ENCODE peak calls at places on chromosomes 3 and 15, in seven cellular contexts. T is foreskin fibroblast, H is heart left ventricle, I is Peyer's patch, Y is endodermal cell, Q is HFFc6, B is fibroblast of pulmonary artery. O is an unnamed sample.
A peak's percentile ranks its signal among the peaks of the same experiment; 100 is the strongest.

GRCh38 chr15:89115547-89115946 is 27.3 kb downstream of the ABHD2 start:
- DNase-seq in T (no peak), H (no peak), I (no peak), Y (peak; percentile 56), Q (no peak), B (no peak), O (no peak)

GRCh38 chr3:136409549-136409948 is 159.4 kb downstream of the PCCB start:
- DNase-seq in T (no peak), H (no peak), I (no peak), Y (no peak), Q (no peak), B (no peak), O (no peak)

GRCh38 chr15:62068071-62068786 is 1.5 kb downstream of the C2CD4A start:
- DNase-seq in T (peak; percentile 64), H (peak; percentile 59), I (no peak), Y (peak; percentile 86), Q (no peak), B (peak; percentile 53), O (no peak)

GRCh38 chr3:113912551-113913246 is 35.1 kb upstream of the ZDHHC23 start:
- DNase-seq in T (peak; percentile 75), H (no peak), I (no peak), Y (peak; percentile 76), Q (peak; percentile 54), B (peak; percentile 77), O (no peak)

GRCh38 chr3:172125963-172126403 is 86.6 kb downstream of the FNDC3B start:
- DNase-seq in T (peak; percentile 92), H (peak; percentile 75), I (no peak), Y (no peak), Q (peak; percentile 73), B (peak; percentile 68), O (no peak)

GRCh38 chr3:191246628-191247027 is 47.6 kb downstream of the OSTN start:
- DNase-seq in T (peak; percentile 84), H (no peak), I (no peak), Y (no peak), Q (peak; percentile 90), B (peak; percentile 52), O (no peak)

GRCh38 chr3:113745273-113746068 is 578 bp downstream of the NAA50 start:
- DNase-seq in T (peak; percentile 94), H (peak; percentile 70), I (peak; percentile 78), Y (peak; percentile 88), Q (peak; percentile 90), B (peak; percentile 91), O (peak; percentile 54)

GRCh38 chr3:151377768-151378385 is 6.7 kb downstream of the P2RY12 start:
- DNase-seq in T (no peak), H (no peak), I (no peak), Y (no peak), Q (no peak), B (no peak), O (no peak)

GRCh38 chr15:87312221-87312620 is 944.3 kb downstream of the NTRK3 start:
- DNase-seq in T (no peak), H (no peak), I (no peak), Y (no peak), Q (no peak), B (no peak), O (no peak)

GRCh38 chr3:108090066-108090700 is 648 bp downstream of the CD47 start:
- DNase-seq in T (no peak), H (peak; percentile 36), I (peak; percentile 54), Y (peak; percentile 73), Q (no peak), B (peak; percentile 50), O (no peak)

GRCh38 chr3:150763841-150764483 is 993 bp upstream of the SIAH2 start:
- DNase-seq in T (peak; percentile 90), H (peak; percentile 71), I (peak; percentile 66), Y (peak; percentile 85), Q (peak; percentile 48), B (peak; percentile 63), O (peak; percentile 35)

GRCh38 chr15:47741082-47741481 is 23.8 kb downstream of the SEMA6D start:
- DNase-seq in T (no peak), H (no peak), I (no peak), Y (no peak), Q (no peak), B (no peak), O (no peak)

GRCh38 chr15:94744080-94744793 is 512.9 kb downstream of the MCTP2 start:
- DNase-seq in T (no peak), H (no peak), I (no peak), Y (peak; percentile 67), Q (no peak), B (no peak), O (no peak)

GRCh38 chr3:164477403-164477802 is 600.9 kb downstream of the SI start:
- DNase-seq in T (no peak), H (no peak), I (no peak), Y (no peak), Q (no peak), B (no peak), O (no peak)

GRCh38 chr3:164476631-164477030 is 601.7 kb downstream of the SI start:
- DNase-seq in T (no peak), H (no peak), I (no peak), Y (no peak), Q (no peak), B (no peak), O (no peak)

GRCh38 chr3:164479406-164479805 is 598.9 kb downstream of the SI start:
- DNase-seq in T (no peak), H (no peak), I (no peak), Y (no peak), Q (no peak), B (no peak), O (no peak)

GRCh38 chr3:164479978-164480377 is 598.3 kb downstream of the SI start:
- DNase-seq in T (no peak), H (no peak), I (no peak), Y (no peak), Q (no peak), B (no peak), O (no peak)

GRCh38 chr3:164478323-164478722 is 600.0 kb downstream of the SI start:
- DNase-seq in T (no peak), H (no peak), I (no peak), Y (no peak), Q (no peak), B (no peak), O (no peak)
- TF ChIP-seq CTCF in T (no peak), H (no peak), I (no peak), Y (no peak), Q (no peak), B (no peak), O (no peak)

DNA sequence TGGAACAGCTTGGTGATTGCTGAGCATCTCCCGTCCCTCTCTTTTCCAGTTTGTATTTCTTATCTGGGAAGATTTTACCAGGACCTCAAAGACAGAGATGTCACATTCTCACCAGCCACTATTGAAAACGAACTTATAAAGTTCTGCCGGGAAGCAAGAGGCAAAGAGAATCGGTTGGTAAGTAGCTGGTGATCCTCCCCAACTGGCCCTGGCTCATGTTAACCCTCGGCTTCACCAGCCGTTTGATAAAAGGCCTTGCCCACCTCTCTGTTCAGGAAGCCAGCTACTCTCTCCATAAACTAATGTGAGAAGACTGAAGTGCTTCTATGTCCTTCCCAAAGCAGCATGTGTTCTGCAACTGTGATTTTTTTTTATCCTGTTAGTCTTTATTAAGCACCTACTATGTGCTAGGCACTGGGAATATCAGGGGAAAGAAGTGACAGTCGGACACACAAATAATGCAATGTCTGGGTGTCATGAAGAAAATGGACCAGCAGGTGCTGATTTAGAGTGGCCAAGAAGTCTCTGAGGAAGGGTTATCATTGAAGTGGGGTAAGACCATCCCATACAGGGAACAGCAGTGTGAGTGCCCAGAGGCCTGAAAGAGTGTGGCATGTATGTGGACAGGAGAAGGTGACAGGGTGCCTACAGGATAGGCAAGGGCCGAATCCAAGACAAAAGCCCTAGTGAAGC is 1.2 kb downstream of the MANF start:
- DNase-seq in T (no peak), H (no peak), I (no peak), Y (peak; percentile 41), Q (no peak), B (no peak), O (no peak)
- TF ChIP-seq CTCF in T (no peak), H (no peak), I (no peak), Y (peak; percentile 30), Q (peak; percentile 60), B (no peak), O (no peak)

DNA sequence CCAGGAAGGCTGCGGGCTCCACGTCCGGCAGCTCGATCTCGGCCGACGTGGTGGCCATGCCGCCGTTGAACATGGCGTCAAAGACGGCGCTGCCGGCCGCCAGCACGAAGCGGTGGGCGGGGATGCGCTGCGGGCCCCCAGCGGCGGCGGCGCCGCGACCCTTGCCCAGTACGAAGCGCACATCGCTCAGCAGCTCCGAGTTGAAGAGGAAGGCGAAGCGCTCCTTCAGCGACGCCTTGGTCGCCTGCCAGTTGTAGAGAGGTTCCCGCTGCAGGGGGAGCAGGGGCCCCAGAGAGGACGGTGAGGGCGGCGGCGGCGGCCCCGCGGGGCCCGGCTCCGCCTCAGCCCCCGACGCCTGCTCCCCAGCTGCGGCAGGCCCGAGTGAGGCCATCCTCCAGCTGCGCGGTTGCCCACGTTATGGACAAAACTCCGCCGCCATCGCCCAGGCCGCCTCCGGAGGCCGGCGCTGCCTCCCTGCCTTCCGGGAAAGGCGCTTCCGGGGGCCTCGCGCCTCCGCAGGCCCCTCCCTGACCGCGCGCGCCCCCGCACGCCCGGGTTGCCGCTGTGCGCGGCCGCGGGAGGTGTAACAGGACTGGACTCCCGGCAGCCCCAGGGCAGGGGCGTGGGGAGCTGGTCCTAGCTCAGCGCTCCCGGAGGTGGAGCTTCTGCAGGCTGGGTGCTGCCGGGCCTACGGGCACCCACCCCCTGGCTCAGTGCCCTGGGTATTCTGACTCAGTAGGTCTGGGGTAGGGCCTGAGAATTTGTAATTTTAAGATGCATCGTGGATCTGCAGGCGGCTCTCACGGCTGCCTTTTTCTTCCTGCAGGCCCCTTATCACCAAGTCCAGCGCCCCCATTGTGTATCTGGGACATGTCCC is at the start of gene BTBD1:
- DNase-seq in T (peak; percentile 100), H (peak; percentile 98), I (peak; percentile 87), Y (peak; percentile 93), Q (peak; percentile 95), B (peak; percentile 97), O (peak; percentile 78)
- TF ChIP-seq CTCF in T (no peak), H (no peak), I (peak; percentile 5), Y (peak; percentile 33), Q (peak; percentile 59), B (peak; percentile 6), O (peak; percentile 2)

GRCh38 chr3:182693723-182694122 is 99.6 kb upstream of the ATP11B start:
- DNase-seq in T (no peak), H (no peak), I (no peak), Y (no peak), Q (no peak), B (no peak), O (no peak)

GRCh38 chr3:182692021-182692420 is 101.3 kb upstream of the ATP11B start:
- DNase-seq in T (no peak), H (no peak), I (no peak), Y (no peak), Q (no peak), B (no peak), O (no peak)

GRCh38 chr3:182686033-182686886 is 107.0 kb upstream of the ATP11B start:
- DNase-seq in T (no peak), H (no peak), I (no peak), Y (no peak), Q (no peak), B (no peak), O (no peak)

GRCh38 chr3:182692685-182693084 is 100.6 kb upstream of the ATP11B start:
- DNase-seq in T (no peak), H (no peak), I (no peak), Y (no peak), Q (no peak), B (no peak), O (no peak)

DNA sequence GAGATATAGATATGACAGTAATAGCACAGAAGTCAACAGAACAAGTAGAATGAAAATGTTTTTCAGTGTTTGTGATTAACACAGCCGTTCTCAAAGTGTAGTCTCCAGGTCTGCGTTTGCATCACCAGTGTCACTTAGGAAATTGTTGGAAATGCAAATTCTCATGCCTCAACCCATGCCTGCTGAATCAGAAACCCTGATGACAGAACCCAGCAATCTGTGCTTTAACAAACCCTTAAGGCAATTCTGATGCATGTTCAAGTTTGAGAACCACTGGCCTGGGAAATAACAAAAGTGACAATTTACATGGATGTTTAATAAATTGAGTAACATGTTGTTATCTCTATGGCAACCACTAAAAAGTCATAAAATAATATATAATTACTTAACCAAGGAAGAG is 103.1 kb upstream of the ATP11B start:
- DNase-seq in T (no peak), H (no peak), I (no peak), Y (no peak), Q (no peak), B (no peak), O (no peak)
- TF ChIP-seq CTCF in T (no peak), H (no peak), I (no peak), Y (no peak), Q (no peak), B (no peak), O (no peak)

O was measured in omental fat pad.